ENCODE peak calls at places on chromosomes 4 and X, in seven cellular contexts. D is neural crest cell, N is coronary artery, Y is dorsolateral prefrontal cortex, U is lower leg skin, J is tibial nerve, H is foreskin fibroblast. S is an unnamed sample.

GRCh38 chr4:97910005-97910404 is 233.3 kb downstream of the STPG2 start:
- DNase-seq in D (no peak), N (no peak), Y (no peak), U (no peak), J (no peak), H (no peak), S (no peak)

GRCh38 chrX:69362889-69363288 is 141.2 kb upstream of the NALF2 start:
- DNase-seq in D (no peak), N (no peak), Y (no peak), U (no peak), J (no peak), H (peak; percentile 33), S (no peak)

GRCh38 chr4:85937507-85937906 is 422.3 kb downstream of the MAPK10 start:
- DNase-seq in D (no peak), N (no peak), Y (no peak), U (no peak), J (no peak), H (no peak), S (no peak)

GRCh38 chrX:72097081-72097480 is 34.6 kb downstream of the RTL5 start:
- DNase-seq in D (no peak), N (no peak), Y (no peak), U (no peak), J (no peak), H (no peak), S (no peak)

GRCh38 chrX:16797358-16797757 is 11.1 kb downstream of the TXLNG start:
- DNase-seq in D (no peak), N (no peak), Y (no peak), U (peak; percentile 85), J (no peak), H (peak; percentile 41), S (no peak)

GRCh38 chrX:155148724-155149537 is 67.3 kb upstream of the VBP1 start:
- DNase-seq in D (peak; percentile 12), N (no peak), Y (no peak), U (no peak), J (no peak), H (peak; percentile 0), S (no peak)

GRCh38 chr4:47221721-47222120 is 190.4 kb downstream of the GABRB1 start:
- DNase-seq in D (no peak), N (no peak), Y (no peak), U (no peak), J (no peak), H (peak; percentile 33), S (no peak)

GRCh38 chr4:183124865-183125264 is 25.8 kb downstream of the WWC2 start:
- DNase-seq in D (no peak), N (no peak), Y (no peak), U (no peak), J (no peak), H (no peak), S (no peak)

GRCh38 chr4:38242110-38242509 is 281.9 kb downstream of the PTTG2 start:
- DNase-seq in D (no peak), N (no peak), Y (no peak), U (no peak), J (no peak), H (no peak), S (no peak)

GRCh38 chr4:173827707-173828106 is 297.7 kb upstream of the HAND2 start:
- DNase-seq in D (no peak), N (no peak), Y (no peak), U (no peak), J (no peak), H (no peak), S (no peak)

GRCh38 chr4:25441519-25442117 is 64.6 kb downstream of the ANAPC4 start:
- DNase-seq in D (peak; percentile 60), N (no peak), Y (peak; percentile 75), U (peak; percentile 82), J (no peak), H (peak; percentile 41), S (no peak)

GRCh38 chr4:3612934-3613333 is 80.7 kb upstream of the LRPAP1 start:
- DNase-seq in D (no peak), N (no peak), Y (no peak), U (no peak), J (no peak), H (no peak), S (no peak)

GRCh38 chrX:82756272-82756671 is 751.8 kb upstream of the POU3F4 start:
- DNase-seq in D (no peak), N (no peak), Y (no peak), U (no peak), J (no peak), H (no peak), S (no peak)

GRCh38 chr4:87150498-87151261 is 69.7 kb downstream of the KLHL8 start:
- DNase-seq in D (peak; percentile 77), N (no peak), Y (peak; percentile 35), U (no peak), J (no peak), H (peak; percentile 58), S (no peak)

GRCh38 chr4:168685136-168685535 is 188.3 kb downstream of the PALLD start:
- DNase-seq in D (no peak), N (no peak), Y (no peak), U (no peak), J (no peak), H (no peak), S (no peak)

GRCh38 chr4:98710831-98711230 is 52.4 kb upstream of the TSPAN5 start:
- DNase-seq in D (no peak), N (no peak), Y (no peak), U (no peak), J (no peak), H (peak; percentile 8), S (no peak)

GRCh38 chrX:98379134-98379533 is 1495.4 kb downstream of the RPA4 start:
- DNase-seq in D (no peak), N (no peak), Y (no peak), U (no peak), J (no peak), H (no peak), S (no peak)

GRCh38 chr4:38696697-38697096 is 32.7 kb downstream of the KLF3 start:
- DNase-seq in D (no peak), N (no peak), Y (no peak), U (no peak), J (no peak), H (no peak), S (no peak)

GRCh38 chr4:172808196-172808595 is 360.4 kb upstream of the GALNT7 start:
- DNase-seq in D (no peak), N (no peak), Y (no peak), U (no peak), J (no peak), H (no peak), S (no peak)

GRCh38 chrX:44432641-44433040 is 89.2 kb upstream of the EFHC2 start:
- DNase-seq in D (no peak), N (no peak), Y (no peak), U (no peak), J (no peak), H (no peak), S (no peak)

GRCh38 chrX:16610121-16610565 is 39.8 kb upstream of the S100G start:
- DNase-seq in D (no peak), N (no peak), Y (no peak), U (no peak), J (no peak), H (peak; percentile 21), S (no peak)

GRCh38 chrX:100973411-100973810 is 3.9 kb downstream of the ARL13A start:
- DNase-seq in D (no peak), N (no peak), Y (no peak), U (no peak), J (no peak), H (peak; percentile 41), S (no peak)

GRCh38 chrX:28590394-28590793 is 3.1 kb downstream of the IL1RAPL1 start:
- DNase-seq in D (no peak), N (no peak), Y (no peak), U (no peak), J (no peak), H (no peak), S (no peak)

GRCh38 chr4:98572697-98573096 is 85.7 kb downstream of the TSPAN5 start:
- DNase-seq in D (no peak), N (no peak), Y (no peak), U (no peak), J (no peak), H (no peak), S (no peak)

GRCh38 chr4:3017504-3017903 is 54.1 kb downstream of the GRK4 start:
- DNase-seq in D (no peak), N (no peak), Y (no peak), U (peak; percentile 37), J (no peak), H (no peak), S (no peak)

GRCh38 chr4:38463268-38463958 is 200.6 kb upstream of the KLF3 start:
- DNase-seq in D (no peak), N (no peak), Y (no peak), U (no peak), J (no peak), H (no peak), S (no peak)

GRCh38 chr4:24806206-24806990 is 11.0 kb downstream of the SOD3 start:
- DNase-seq in D (no peak), N (no peak), Y (no peak), U (no peak), J (no peak), H (no peak), S (no peak)

GRCh38 chrX:51804741-51805140 is 61.5 kb downstream of the GSPT2 start:
- DNase-seq in D (no peak), N (no peak), Y (no peak), U (no peak), J (no peak), H (no peak), S (no peak)
- TF ChIP-seq CTCF in D (peak; percentile 52), N (no peak), Y (no peak), U (no peak), J (no peak), H (no peak), S (peak; percentile 61)

GRCh38 chr4:118682928-118683327 is 2.3 kb upstream of the METTL14 start:
- DNase-seq in D (no peak), N (no peak), Y (no peak), U (no peak), J (no peak), H (peak; percentile 33), S (no peak)
- TF ChIP-seq CTCF in D (peak; percentile 62), N (peak; percentile 15), Y (peak; percentile 29), U (no peak), J (no peak), H (peak; percentile 45), S (peak; percentile 63)

DNA sequence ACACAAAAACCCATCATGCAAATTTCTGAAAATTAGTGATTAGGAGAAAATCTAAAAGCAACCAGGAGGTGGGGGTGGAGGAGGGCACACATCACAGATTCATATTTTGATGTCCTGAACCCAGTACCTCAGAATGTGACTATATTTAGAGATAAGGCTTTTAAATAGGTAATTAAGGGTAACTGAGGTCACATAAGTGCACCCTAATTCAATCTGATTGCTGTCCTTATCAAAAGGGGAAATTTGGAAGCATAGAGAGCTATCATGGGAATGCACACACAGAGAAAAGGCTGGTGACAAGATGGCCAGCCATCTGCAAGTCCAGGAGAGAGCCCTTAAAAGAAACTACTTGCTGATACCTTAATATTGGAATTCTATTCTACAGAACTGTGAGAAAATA is 281.8 kb upstream of the UGT8 start:
- DNase-seq in D (no peak), N (no peak), Y (no peak), U (no peak), J (no peak), H (no peak), S (no peak)
- TF ChIP-seq CTCF in D (no peak), N (no peak), Y (no peak), U (no peak), J (no peak), H (no peak), S (no peak)

DNA sequence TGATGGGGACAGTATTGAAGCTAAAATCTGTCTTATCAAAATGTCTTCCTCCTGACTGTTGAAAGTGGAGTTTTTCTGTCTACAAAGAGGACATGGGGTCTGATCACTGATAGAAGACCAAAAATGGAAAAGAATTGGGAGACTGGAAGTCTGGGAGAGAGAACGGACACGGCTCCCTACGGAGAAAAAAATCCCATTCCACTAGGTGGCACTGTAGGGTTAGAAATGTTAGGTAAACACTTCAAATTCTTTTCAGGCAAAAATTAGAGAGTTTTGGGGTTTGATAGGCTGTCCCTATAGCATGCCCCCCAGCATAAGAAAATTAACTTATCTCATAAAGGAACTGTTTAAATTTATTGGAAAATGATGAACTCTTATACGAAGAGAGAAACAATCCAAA is 200.5 kb downstream of the FAM133A start:
- DNase-seq in D (peak; percentile 65), N (no peak), Y (no peak), U (no peak), J (no peak), H (no peak), S (no peak)
- TF ChIP-seq CTCF in D (peak; percentile 92), N (no peak), Y (peak; percentile 53), U (no peak), J (no peak), H (no peak), S (peak; percentile 89)

S was measured in type B pancreatic cell.